ENCODE peak calls at places on chromosomes 2 and 18, in four cellular contexts. R is GM12878, V is K562, G is HepG2. M is an unnamed sample.

GRCh38 chr2:152950125-152950524 is 231.7 kb downstream of the ARL6IP6 start:
- DNase-seq in R (no peak), V (no peak), G (no peak), M (peak)

GRCh38 chr2:151651274-151651673 is 83.0 kb downstream of the NEB start:
- DNase-seq in R (no peak), V (no peak), G (no peak), M (no peak)

GRCh38 chr18:44943201-44943881 is 262.7 kb downstream of the SETBP1 start:
- DNase-seq in R (no peak), V (no peak), G (no peak), M (peak)

GRCh38 chr18:13889661-13890060 is 25.7 kb downstream of the MC2R start:
- DNase-seq in R (no peak), V (no peak), G (peak), M (no peak)

GRCh38 chr2:64945973-64946736 is 43.0 kb upstream of the SLC1A4 start:
- DNase-seq in R (peak), V (no peak), G (no peak), M (no peak)

GRCh38 chr2:98898423-98898841 is 37.6 kb downstream of the CRACDL start:
- DNase-seq in R (no peak), V (no peak), G (no peak), M (no peak)

GRCh38 chr2:101341421-101341820 is 32.9 kb upstream of the RNF149 start:
- DNase-seq in R (no peak), V (peak), G (no peak), M (peak)

GRCh38 chr2:231900486-231900942 is 25.7 kb downstream of the NPPC start:
- DNase-seq in R (no peak), V (peak), G (peak), M (peak)

GRCh38 chr2:44171018-44171417 is 2.3 kb downstream of the PPM1B start:
- DNase-seq in R (no peak), V (no peak), G (peak), M (no peak)

GRCh38 chr2:28355521-28356094 is 37.0 kb upstream of the FOSL2 start:
- DNase-seq in R (no peak), V (peak), G (peak), M (no peak)

GRCh38 chr18:23756590-23757540 is 67.6 kb downstream of the LAMA3 start:
- DNase-seq in R (no peak), V (no peak), G (no peak), M (peak)

GRCh38 chr18:23746851-23747250 is 57.6 kb downstream of the LAMA3 start:
- DNase-seq in R (no peak), V (no peak), G (no peak), M (no peak)

GRCh38 chr18:23758281-23758680 is 69.0 kb downstream of the LAMA3 start:
- DNase-seq in R (no peak), V (no peak), G (no peak), M (no peak)

GRCh38 chr18:23752363-23752762 is 63.1 kb downstream of the LAMA3 start:
- DNase-seq in R (no peak), V (no peak), G (no peak), M (no peak)

GRCh38 chr18:23752796-23753195 is 63.5 kb downstream of the LAMA3 start:
- DNase-seq in R (no peak), V (no peak), G (no peak), M (no peak)
- TF ChIP-seq NR2C2 in R (no peak), V (no peak), G (no peak), M (no peak)

GRCh38 chr2:171146633-171147032 is 14.1 kb downstream of the TLK1 start:
- DNase-seq in R (no peak), V (no peak), G (no peak), M (no peak)
- TF ChIP-seq SP1 in R (no peak), V (no peak), G (no peak), M (no peak)

GRCh38 chr2:54063967-54064535 is 51.4 kb upstream of the ACYP2 start:
- DNase-seq in R (no peak), V (no peak), G (no peak), M (no peak)
- TF ChIP-seq NR2C2 in R (no peak), V (no peak), G (no peak), M (no peak)

GRCh38 chr2:223819891-223820290 is 17.5 kb downstream of the AP1S3 start:
- DNase-seq in R (no peak), V (no peak), G (no peak), M (no peak)

GRCh38 chr2:223813329-223813728 is 24.1 kb downstream of the AP1S3 start:
- DNase-seq in R (no peak), V (no peak), G (no peak), M (no peak)

GRCh38 chr2:223811757-223812156 is 25.6 kb downstream of the AP1S3 start:
- DNase-seq in R (no peak), V (no peak), G (no peak), M (no peak)

GRCh38 chr2:223815884-223816570 is 21.4 kb downstream of the AP1S3 start:
- DNase-seq in R (no peak), V (no peak), G (no peak), M (no peak)

DNA sequence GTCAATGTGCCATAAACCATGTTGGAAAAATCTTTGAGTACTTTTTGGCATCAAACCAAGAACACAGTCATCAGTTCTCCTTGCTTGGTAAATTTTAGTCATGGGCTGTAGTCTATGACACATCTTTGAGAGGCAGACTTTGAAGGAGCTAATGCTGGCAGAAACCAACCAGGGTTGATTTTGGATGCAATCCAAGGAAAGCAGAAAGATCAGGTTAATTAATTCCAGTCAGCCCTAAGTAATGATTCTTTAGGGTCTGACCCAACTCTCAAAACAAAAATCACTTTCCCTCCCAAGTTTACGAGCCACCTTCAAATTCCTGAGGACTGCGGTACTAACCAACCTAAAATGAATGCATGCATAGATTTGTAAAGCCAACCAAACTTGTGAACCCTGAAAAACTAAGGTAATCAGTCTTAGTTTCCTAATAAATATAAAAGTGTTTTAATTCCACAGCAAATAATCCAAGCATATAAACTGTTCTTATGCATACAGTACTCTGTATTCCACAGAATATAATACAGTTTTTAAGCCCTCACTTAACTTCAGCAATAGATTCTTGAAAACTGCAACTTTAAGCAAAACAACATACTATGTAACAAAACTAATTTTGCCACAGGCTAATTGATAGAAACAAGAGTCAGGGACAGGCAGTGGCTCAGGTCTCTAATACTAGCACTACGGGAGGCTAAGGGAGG is 22.0 kb downstream of the AP1S3 start:
- DNase-seq in R (no peak), V (no peak), G (peak), M (no peak)
- TF ChIP-seq SP1 in R (no peak), V (no peak), G (no peak), M (no peak)

GRCh38 chr2:102977462-102977861 is 215.6 kb downstream of the TMEM182 start:
- DNase-seq in R (no peak), V (no peak), G (no peak), M (no peak)
- TF ChIP-seq NR2C2 in R (no peak), V (no peak), G (no peak), M (no peak)

GRCh38 chr2:119233326-119234020 is 9.8 kb downstream of the STEAP3 start:
- DNase-seq in R (no peak), V (no peak), G (no peak), M (no peak)
- TF ChIP-seq SP1 in R (no peak), V (no peak), G (no peak), M (no peak)

M was measured in WTC11.